ENCODE peak calls at places on chromosome 10, in nine cellular contexts. A is NCI-H460; B is AG09319; X is activated naive CD4-positive, alpha-beta T cell; V is left cardiac atrium; U is A673; S is activated gamma-delta T cell; I is activated CD8-positive, alpha-beta memory T cell treated with anti-CD3 and anti-CD28 coated beads for 48 hours; K is AG08396. W is an unnamed sample.

GRCh38 chr10:104441601-104442000 is 88.0 kb downstream of the CFAP58 start:
- DNase-seq in A (peak), B (peak), X (no peak), V (no peak), U (peak), S (no peak), I (no peak), K (peak), W (peak)

GRCh38 chr10:46553238-46554049 is 3.0 kb downstream of the GPRIN2 start:
- DNase-seq in A (no peak), B (no peak), X (no peak), V (peak), U (no peak), S (no peak), I (no peak), K (no peak), W (no peak)

GRCh38 chr10:84333864-84334451 is 5.6 kb downstream of the CCSER2 start:
- DNase-seq in A (no peak), B (no peak), X (peak), V (no peak), U (no peak), S (no peak), I (no peak), K (peak), W (no peak)

GRCh38 chr10:5036511-5036910 is 32.9 kb upstream of the AKR1C2 start:
- DNase-seq in A (no peak), B (no peak), X (no peak), V (no peak), U (peak), S (no peak), I (no peak), K (no peak), W (no peak)

GRCh38 chr10:62581351-62581750 is 207.2 kb downstream of the ZNF365 start:
- DNase-seq in A (no peak), B (no peak), X (no peak), V (peak), U (no peak), S (no peak), I (no peak), K (no peak), W (no peak)

GRCh38 chr10:77297370-77297692 is 340.3 kb downstream of the KCNMA1 start:
- DNase-seq in A (no peak), B (no peak), X (no peak), V (no peak), U (peak), S (no peak), I (no peak), K (peak), W (peak)

GRCh38 chr10:113221756-113222168 is 271.7 kb downstream of the TCF7L2 start:
- DNase-seq in A (no peak), B (no peak), X (no peak), V (no peak), U (peak), S (no peak), I (no peak), K (no peak), W (no peak)

GRCh38 chr10:96700477-96701099 is 19.7 kb downstream of the PIK3AP1 start:
- DNase-seq in A (no peak), B (no peak), X (no peak), V (no peak), U (no peak), S (no peak), I (no peak), K (no peak), W (no peak)

GRCh38 chr10:11324761-11325321 is 286.6 kb downstream of the USP6NL start:
- DNase-seq in A (no peak), B (no peak), X (no peak), V (no peak), U (no peak), S (no peak), I (no peak), K (no peak), W (no peak)

GRCh38 chr10:97197030-97197500 is 11.3 kb upstream of the SLIT1 start:
- DNase-seq in A (no peak), B (no peak), X (no peak), V (no peak), U (no peak), S (no peak), I (no peak), K (no peak), W (no peak)

GRCh38 chr10:114526497-114527238 is 122.4 kb upstream of the AFAP1L2 start:
- DNase-seq in A (peak), B (no peak), X (peak), V (peak), U (peak), S (peak), I (peak), K (peak), W (peak)

GRCh38 chr10:27743736-27744477 is 1.7 kb downstream of the MKX start:
- DNase-seq in A (no peak), B (no peak), X (no peak), V (peak), U (peak), S (no peak), I (no peak), K (peak), W (no peak)

GRCh38 chr10:104033401-104033930 is 52.2 kb downstream of the COL17A1 start:
- DNase-seq in A (no peak), B (no peak), X (no peak), V (no peak), U (no peak), S (no peak), I (no peak), K (no peak), W (no peak)

GRCh38 chr10:104809288-104810090 is 168.4 kb downstream of the SORCS3 start:
- DNase-seq in A (peak), B (no peak), X (no peak), V (no peak), U (peak), S (no peak), I (no peak), K (no peak), W (no peak)

GRCh38 chr10:14601872-14602725 is 172.6 kb downstream of the FAM107B start:
- DNase-seq in A (no peak), B (no peak), X (peak), V (no peak), U (peak), S (no peak), I (no peak), K (peak), W (no peak)

GRCh38 chr10:114779803-114780609 is 41.6 kb upstream of the FHIP2A start:
- DNase-seq in A (peak), B (peak), X (no peak), V (no peak), U (peak), S (no peak), I (no peak), K (peak), W (peak)

GRCh38 chr10:43233601-43234430 is 33.0 kb downstream of the RASGEF1A start:
- DNase-seq in A (no peak), B (no peak), X (no peak), V (peak), U (no peak), S (no peak), I (no peak), K (no peak), W (no peak)

GRCh38 chr10:133528845-133529575 is 1.8 kb downstream of the CYP2E1 start:
- DNase-seq in A (no peak), B (no peak), X (no peak), V (no peak), U (no peak), S (no peak), I (no peak), K (no peak), W (no peak)

GRCh38 chr10:124005991-124006392 is 87.4 kb downstream of the CHST15 start:
- DNase-seq in A (no peak), B (no peak), X (no peak), V (no peak), U (peak), S (no peak), I (no peak), K (no peak), W (no peak)

GRCh38 chr10:98314577-98315284 is 46.7 kb upstream of the LOXL4 start:
- DNase-seq in A (peak), B (no peak), X (no peak), V (no peak), U (no peak), S (no peak), I (no peak), K (no peak), W (no peak)

GRCh38 chr10:126080879-126081331 is 184.5 kb downstream of the FANK1 start:
- DNase-seq in A (no peak), B (no peak), X (no peak), V (no peak), U (no peak), S (no peak), I (no peak), K (no peak), W (no peak)

GRCh38 chr10:1578392-1579140 is 158.8 kb downstream of the ADARB2 start:
- DNase-seq in A (no peak), B (no peak), X (no peak), V (no peak), U (no peak), S (no peak), I (no peak), K (no peak), W (no peak)

GRCh38 chr10:78572565-78572964 is 496.2 kb upstream of the ZMIZ1 start:
- DNase-seq in A (no peak), B (no peak), X (no peak), V (no peak), U (no peak), S (no peak), I (no peak), K (no peak), W (no peak)

GRCh38 chr10:78907458-78908211 is 161.1 kb upstream of the ZMIZ1 start:
- DNase-seq in A (no peak), B (no peak), X (no peak), V (no peak), U (no peak), S (no peak), I (no peak), K (no peak), W (no peak)

GRCh38 chr10:78981970-78982281 is 86.8 kb upstream of the ZMIZ1 start:
- DNase-seq in A (no peak), B (no peak), X (no peak), V (no peak), U (no peak), S (no peak), I (no peak), K (peak), W (no peak)

GRCh38 chr10:33571616-33572015 is 237.1 kb upstream of the NRP1 start:
- DNase-seq in A (no peak), B (no peak), X (no peak), V (no peak), U (no peak), S (no peak), I (no peak), K (no peak), W (no peak)

GRCh38 chr10:105187243-105187642 is 546.2 kb downstream of the SORCS3 start:
- DNase-seq in A (no peak), B (no peak), X (no peak), V (no peak), U (no peak), S (no peak), I (no peak), K (no peak), W (peak)

GRCh38 chr10:89207801-89208551 is 859 bp upstream of the CH25H start:
- DNase-seq in A (peak), B (no peak), X (no peak), V (peak), U (peak), S (no peak), I (peak), K (peak), W (no peak)

GRCh38 chr10:42878134-42878820 is 95.7 kb downstream of the BMS1 start:
- DNase-seq in A (no peak), B (no peak), X (no peak), V (no peak), U (no peak), S (no peak), I (no peak), K (no peak), W (no peak)

GRCh38 chr10:80411267-80411668 is 2.9 kb downstream of the PRXL2A start:
- DNase-seq in A (no peak), B (no peak), X (no peak), V (peak), U (no peak), S (no peak), I (no peak), K (no peak), W (no peak)